ENCODE peak calls at places on chromosome X, in eight cellular contexts. L is OCI-LY7, C is bronchial epithelial cell, O is transverse colon, U is epithelial cell of esophagus, G is PC-3, M is fibroblast of mammary gland, I is upper lobe of right lung. V is an unnamed sample.
A peak's percentile ranks its signal among the peaks of the same experiment; 100 is the strongest.

GRCh38 chrX:119692241-119693031 is 532 bp downstream of the SEPTIN6 start:
- DNase-seq in C (peak; percentile 18), U (peak; percentile 36), I (peak; percentile 68), G (peak; percentile 36), M (peak; percentile 64), L (peak; percentile 67), O (peak; percentile 47), V (peak; percentile 34)

GRCh38 chrX:22686138-22686541 is 313.6 kb upstream of the DDX53 start:
- DNase-seq in U (peak; percentile 3), I (no peak), G (peak; percentile 54), O (no peak), M (peak; percentile 84), L (no peak), C (no peak), V (peak; percentile 22)

GRCh38 chrX:13007519-13008188 is 32.7 kb downstream of the TMSB4X start:
- DNase-seq in O (no peak), C (peak; percentile 57), G (peak; percentile 90), I (no peak), L (no peak), M (peak; percentile 47), U (peak; percentile 66), V (peak; percentile 71)

GRCh38 chrX:80285131-80285773 is 135.0 kb upstream of the TENT5D start:
- DNase-seq in M (peak; percentile 34), I (no peak), G (peak; percentile 71), U (peak; percentile 45), L (peak; percentile 3), C (peak; percentile 26), O (peak; percentile 13), V (peak; percentile 12)

GRCh38 chrX:135477576-135477975 is 42.9 kb upstream of the INTS6L start:
- DNase-seq in O (peak; percentile 47), L (peak; percentile 24), M (peak; percentile 63), U (peak; percentile 77), G (peak; percentile 81), C (peak; percentile 65), I (peak; percentile 67), V (peak; percentile 46)

GRCh38 chrX:47311857-47312774 is 58.3 kb upstream of the ZNF157 start:
- DNase-seq in I (peak; percentile 71), U (peak; percentile 77), O (peak; percentile 43), C (peak; percentile 58), G (peak; percentile 74), L (peak; percentile 48), M (peak; percentile 79), V (peak; percentile 71)

GRCh38 chrX:34656467-34656841 is 631 bp downstream of the TMEM47 start:
- DNase-seq in U (no peak), M (no peak), C (no peak), G (no peak), I (peak; percentile 31), L (no peak), O (no peak), V (no peak)

GRCh38 chrX:42220722-42221121 is 297.4 kb upstream of the CASK start:
- DNase-seq in U (no peak), I (no peak), G (no peak), M (no peak), L (no peak), O (no peak), C (no peak), V (no peak)

GRCh38 chrX:150352581-150352980 is 10.5 kb upstream of the MAMLD1 start:
- DNase-seq in M (no peak), O (no peak), U (peak; percentile 5), I (no peak), C (no peak), G (peak; percentile 20), L (no peak), V (no peak)

GRCh38 chrX:5113128-5113527 is 1115.5 kb downstream of the NLGN4X start:
- DNase-seq in M (no peak), I (no peak), O (no peak), L (peak; percentile 52), C (peak; percentile 34), G (peak; percentile 65), U (peak; percentile 20), V (no peak)

GRCh38 chrX:110847334-110847733 is 51.7 kb upstream of the CHRDL1 start:
- DNase-seq in G (peak; percentile 78), U (peak; percentile 61), O (no peak), C (peak; percentile 54), M (peak; percentile 75), L (peak; percentile 46), I (no peak), V (peak; percentile 49)

GRCh38 chrX:69155786-69156520 is 9.3 kb downstream of the PJA1 start:
- DNase-seq in M (no peak), I (no peak), G (no peak), L (no peak), C (no peak), O (no peak), U (no peak), V (no peak)

GRCh38 chrX:48083212-48083611 is 11.8 kb upstream of the ZNF630 start:
- DNase-seq in I (no peak), M (peak; percentile 43), C (peak; percentile 38), G (peak; percentile 73), U (peak; percentile 51), L (peak; percentile 56), O (peak; percentile 40), V (peak; percentile 37)

GRCh38 chrX:23792861-23793553 is 10.0 kb downstream of the SAT1 start:
- DNase-seq in C (no peak), I (no peak), O (no peak), U (no peak), M (peak; percentile 33), G (no peak), L (no peak), V (no peak)

GRCh38 chrX:11792461-11793421 is 34.7 kb downstream of the MSL3 start:
- DNase-seq in U (no peak), L (peak; percentile 75), C (no peak), I (no peak), M (no peak), O (peak; percentile 35), G (peak; percentile 4), V (no peak)

GRCh38 chrX:39201305-39201990 is 400.2 kb downstream of the MID1IP1 start:
- DNase-seq in M (no peak), O (no peak), G (no peak), I (no peak), U (peak; percentile 37), L (no peak), C (peak; percentile 63), V (no peak)

GRCh38 chrX:10052906-10053625 is 85.9 kb downstream of the CLDN34 start:
- DNase-seq in C (no peak), O (no peak), L (no peak), I (no peak), G (no peak), U (no peak), M (no peak), V (peak; percentile 56)

GRCh38 chrX:44816369-44816768 is 27.5 kb upstream of the DUSP21 start:
- DNase-seq in G (no peak), O (peak; percentile 27), U (no peak), C (no peak), M (no peak), I (no peak), L (no peak), V (no peak)

GRCh38 chrX:98795636-98796035 is 1614.4 kb downstream of the PCDH19 start:
- DNase-seq in O (no peak), M (peak; percentile 69), L (no peak), I (no peak), G (peak; percentile 37), C (peak; percentile 23), U (peak; percentile 11), V (peak; percentile 2)

DNA sequence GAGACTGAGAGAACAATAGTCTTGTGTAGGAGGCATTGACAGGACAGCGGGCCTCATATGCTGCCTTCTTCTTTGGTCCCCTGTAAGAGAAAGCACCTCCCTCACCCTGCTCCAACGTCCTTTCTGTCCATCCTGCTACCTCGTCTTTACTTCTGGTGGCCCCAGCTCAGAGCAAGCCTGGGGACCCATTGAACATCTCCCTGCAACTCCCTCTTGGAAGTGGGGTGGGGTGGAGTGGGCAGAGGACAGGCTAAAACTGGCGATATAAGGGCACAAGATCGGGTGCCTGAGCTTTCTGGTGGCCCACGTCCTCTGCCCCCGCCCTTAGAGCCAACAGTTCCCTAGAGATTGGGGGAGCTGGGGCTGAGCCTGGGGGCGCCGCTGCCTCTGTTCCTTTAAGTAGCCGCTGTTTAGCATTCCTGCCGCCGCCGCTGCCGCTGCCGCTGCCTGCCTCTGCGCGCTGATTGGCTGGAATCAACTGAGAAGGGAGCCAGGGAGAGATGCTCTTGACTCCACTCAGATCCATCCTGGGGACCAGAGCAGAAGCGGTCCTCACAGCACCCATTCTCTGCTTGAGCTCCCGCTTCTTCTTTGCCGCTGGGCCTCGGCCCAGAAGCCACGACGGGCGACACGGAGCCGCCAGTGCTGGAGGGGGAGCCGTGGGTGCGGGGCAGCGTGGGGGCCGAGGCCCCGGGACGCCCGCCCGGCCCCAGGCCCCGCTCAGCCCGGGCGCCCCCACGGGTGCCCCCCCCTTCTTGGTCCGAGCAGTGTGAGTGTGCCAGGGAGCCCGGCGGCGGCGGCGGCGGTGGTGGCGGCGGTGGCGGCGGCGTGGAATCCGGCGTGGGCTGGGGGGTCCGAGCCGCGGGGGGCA is at the start of gene DLG3:
- DNase-seq in C (no peak), U (peak; percentile 32), I (no peak), G (peak; percentile 30), M (peak; percentile 29), L (no peak), O (no peak), V (peak; percentile 28)
- H3K4me3 ChIP-seq in C (no peak within 1 kb of the TSS), U (no peak within 1 kb of the TSS), I (peak within 1 kb of the TSS; percentile 10), G (no peak within 1 kb of the TSS), M (no peak within 1 kb of the TSS), L (no peak within 1 kb of the TSS), O (peak within 1 kb of the TSS; percentile 29), V (no peak within 1 kb of the TSS)

DNA sequence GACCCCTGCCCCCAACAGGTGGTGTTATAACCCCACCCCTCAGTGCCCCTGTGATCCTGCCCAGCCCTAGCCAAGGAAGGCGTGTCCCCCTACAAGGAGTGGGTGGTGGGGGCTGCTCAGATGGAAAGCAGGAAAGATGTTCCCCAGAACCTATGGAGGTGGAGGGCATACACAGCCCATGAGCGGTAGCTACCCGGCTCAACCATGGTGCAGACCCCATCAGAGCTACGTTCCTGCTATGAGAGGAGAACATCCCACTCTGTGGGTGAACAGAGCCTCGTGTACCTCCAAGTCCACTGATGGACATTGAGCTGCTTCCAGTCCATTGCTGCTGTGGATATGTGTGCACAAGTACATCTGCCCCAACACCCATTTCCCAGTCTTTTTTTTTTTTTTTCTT is 71.1 kb downstream of the SHOX start:
- DNase-seq in G (no peak), O (no peak), C (no peak), I (no peak), L (no peak), U (no peak), M (no peak), V (no peak)
- TF ChIP-seq CTCF in G (no peak), O (no peak), C (no peak), I (no peak), L (no peak), U (no peak), M (no peak), V (no peak)

DNA sequence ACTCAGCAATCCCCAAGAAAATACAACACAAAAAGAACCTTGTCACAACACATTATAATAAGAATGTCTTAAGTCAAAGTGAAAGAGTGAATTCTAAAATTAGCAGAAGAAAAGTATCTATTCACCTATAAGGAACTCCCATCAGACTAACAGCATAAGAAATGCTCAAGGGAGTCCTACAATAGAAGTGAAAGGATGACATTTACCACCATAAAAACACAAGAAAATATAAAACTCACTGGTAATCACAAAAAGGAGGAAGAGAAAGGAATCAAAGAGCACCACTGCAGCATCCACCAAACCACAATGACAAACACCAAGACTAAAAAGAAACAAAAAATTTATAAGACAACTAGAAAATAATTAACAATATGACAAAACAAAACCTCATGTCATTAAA is 257.0 kb upstream of the AGTR2 start:
- DNase-seq in L (no peak), U (no peak), G (no peak), M (no peak), C (no peak), O (no peak), I (no peak), V (no peak)
- H3K4me3 ChIP-seq in L (no peak overlapping the region), U (no peak overlapping the region), G (no peak overlapping the region), M (no peak overlapping the region), C (no peak overlapping the region), O (no peak overlapping the region), I (no peak overlapping the region), V (no peak overlapping the region)

GRCh38 chrX:21375795-21376069 is 1.5 kb downstream of the CNKSR2 start:
- DNase-seq in M (no peak), G (no peak), L (no peak), U (no peak), O (no peak), C (no peak), I (no peak), V (no peak)
- TF ChIP-seq CTCF in M (no peak), G (no peak), L (no peak), U (no peak), O (no peak), C (no peak), I (no peak), V (no peak)